ENCODE peak calls at places on chromosomes 4 and X, in five cellular contexts. Y is B cell, D is tibial artery, I is foreskin fibroblast, P is ovary. C is an unnamed sample.

GRCh38 chrX:15384304-15384703 is at the start of gene VEGFD:
- DNase-seq in D (no peak), I (peak; percentile 79), P (no peak), Y (no peak), C (peak; percentile 70)

GRCh38 chrX:120090208-120090607 is 12.7 kb upstream of the RHOXF2B start:
- DNase-seq in D (no peak), Y (no peak), I (peak; percentile 1), P (no peak), C (no peak)

GRCh38 chr4:4456351-4456750 is 69.4 kb downstream of the NSG1 start:
- DNase-seq in Y (no peak), D (no peak), I (no peak), P (no peak), C (peak; percentile 48)

GRCh38 chr4:7313361-7313811 is 121.0 kb downstream of the SORCS2 start:
- DNase-seq in I (no peak), P (peak; percentile 62), Y (no peak), D (no peak), C (no peak)

GRCh38 chr4:55765070-55765469 is 54.5 kb upstream of the EXOC1L start:
- DNase-seq in Y (no peak), I (no peak), D (no peak), P (no peak), C (no peak)

GRCh38 chrX:119618439-119618838 is 12.2 kb upstream of the NKRF start:
- DNase-seq in Y (peak; percentile 74), I (no peak), D (no peak), P (no peak), C (no peak)

GRCh38 chr4:3255611-3256186 is 6.7 kb downstream of the MSANTD1 start:
- DNase-seq in D (peak; percentile 61), P (peak; percentile 17), I (no peak), Y (no peak), C (no peak)

GRCh38 chr4:17189322-17189721 is 290.9 kb upstream of the LDB2 start:
- DNase-seq in D (no peak), P (no peak), Y (no peak), I (peak; percentile 87), C (no peak)

GRCh38 chr4:122798101-122798500 is 28.5 kb upstream of the FGF2 start:
- DNase-seq in Y (no peak), D (no peak), I (peak; percentile 97), P (peak; percentile 64), C (peak; percentile 90)

DNA sequence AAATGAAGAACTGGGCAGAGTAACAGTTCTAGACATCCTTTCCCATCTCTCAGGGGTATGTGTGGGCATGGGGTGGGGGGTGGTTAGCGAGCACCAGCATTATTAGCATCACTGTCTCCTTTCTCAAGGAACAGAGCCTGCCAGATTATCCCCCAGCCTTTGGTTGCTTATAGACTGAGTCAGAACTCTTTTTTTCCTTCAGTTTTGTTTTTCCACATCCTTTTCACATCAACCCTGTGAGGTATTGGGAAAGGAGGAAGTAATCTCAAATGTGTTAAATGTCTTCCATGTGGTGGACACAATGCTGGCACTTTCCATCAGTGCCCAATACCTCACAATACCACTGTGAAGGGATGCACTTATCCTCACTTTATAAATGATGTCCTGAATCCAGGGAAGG is 3.1 kb upstream of the FGF16 start:
- DNase-seq in P (no peak), D (no peak), I (peak; percentile 23), Y (no peak), C (no peak)
- TF ChIP-seq CTCF in P (no peak), D (no peak), I (no peak), Y (no peak), C (no peak)

GRCh38 chrX:148381603-148382002 is 118.8 kb upstream of the AFF2 start:
- DNase-seq in P (no peak), Y (peak; percentile 12), I (no peak), D (no peak), C (no peak)

GRCh38 chrX:148380614-148381561 is 119.5 kb upstream of the AFF2 start:
- DNase-seq in D (no peak), Y (peak; percentile 60), I (no peak), P (no peak), C (peak; percentile 50)

GRCh38 chrX:148385471-148385870 is 114.9 kb upstream of the AFF2 start:
- DNase-seq in I (no peak), Y (no peak), P (no peak), D (no peak), C (no peak)

GRCh38 chrX:148380107-148380506 is 120.3 kb upstream of the AFF2 start:
- DNase-seq in Y (peak; percentile 7), D (no peak), I (no peak), P (no peak), C (no peak)

GRCh38 chrX:148382983-148383382 is 117.4 kb upstream of the AFF2 start:
- DNase-seq in D (no peak), Y (no peak), I (no peak), P (no peak), C (no peak)
- TF ChIP-seq CTCF in D (no peak), Y (no peak), I (no peak), P (no peak), C (no peak)

GRCh38 chr4:143203577-143203976 is 18.9 kb downstream of the USP38 start:
- DNase-seq in Y (no peak), P (no peak), D (no peak), I (no peak), C (no peak)

GRCh38 chr4:143199503-143199902 is 14.8 kb downstream of the USP38 start:
- DNase-seq in P (no peak), Y (no peak), I (no peak), D (no peak), C (no peak)

GRCh38 chr4:143207555-143207954 is 22.8 kb downstream of the USP38 start:
- DNase-seq in D (no peak), Y (no peak), P (no peak), I (peak; percentile 23), C (peak; percentile 40)

GRCh38 chr4:143202824-143203223 is 18.1 kb downstream of the USP38 start:
- DNase-seq in P (no peak), D (no peak), Y (no peak), I (peak; percentile 28), C (peak; percentile 22)
- TF ChIP-seq CTCF in P (no peak), D (peak; percentile 26), Y (no peak), I (peak; percentile 10), C (peak; percentile 33)

DNA sequence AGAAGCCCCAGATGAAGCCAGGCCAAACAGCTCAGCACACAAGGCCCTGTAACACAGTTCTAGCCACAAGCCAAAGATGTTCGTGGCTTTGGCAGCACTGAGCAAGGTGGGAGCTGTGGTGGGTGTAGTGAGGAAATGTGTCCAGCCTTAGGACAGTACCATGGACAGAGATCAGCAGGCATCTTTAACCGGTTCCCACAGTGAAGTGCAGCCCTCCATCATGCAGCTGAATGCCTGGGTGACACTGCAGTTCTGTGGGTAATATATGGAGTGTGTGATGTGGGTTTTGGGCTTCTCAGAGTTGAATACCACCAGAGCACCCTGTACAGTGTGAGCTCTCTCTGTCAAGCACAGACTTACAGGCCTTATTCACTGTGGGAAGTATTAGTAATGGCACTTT is 6.0 kb upstream of the NEXMIF start:
- DNase-seq in P (no peak), Y (no peak), I (no peak), D (no peak), C (peak; percentile 1)
- TF ChIP-seq CTCF in P (no peak), Y (no peak), I (no peak), D (no peak), C (no peak)

GRCh38 chrX:57821703-57822375 is 88.4 kb downstream of the ZXDA start:
- DNase-seq in Y (peak; percentile 66), P (peak; percentile 16), I (peak; percentile 57), D (no peak), C (peak; percentile 73)

GRCh38 chrX:57822398-57822797 is 87.9 kb downstream of the ZXDA start:
- DNase-seq in I (no peak), Y (no peak), P (no peak), D (no peak), C (no peak)

DNA sequence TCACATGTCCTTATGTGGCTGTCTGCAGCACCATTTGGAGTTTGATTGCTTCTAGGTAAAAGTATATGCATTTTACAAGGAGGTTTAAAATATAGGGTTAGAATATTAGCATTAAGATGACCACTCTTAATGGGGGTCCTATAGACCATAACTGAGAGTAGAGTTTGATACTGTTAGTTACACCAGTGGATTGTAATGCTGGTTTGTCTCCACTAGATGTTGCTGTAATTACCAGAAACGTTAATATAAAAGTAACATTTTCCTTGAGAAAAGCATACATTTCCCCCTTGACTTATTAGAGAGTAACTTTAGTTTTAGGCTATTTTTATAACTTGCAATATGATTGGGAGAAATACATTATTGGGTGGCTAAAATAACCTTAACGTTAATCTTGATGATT is 93.0 kb downstream of the ZXDA start:
- DNase-seq in Y (no peak), I (peak; percentile 1), D (no peak), P (no peak), C (peak; percentile 9)
- TF ChIP-seq CTCF in Y (peak; percentile 27), I (peak; percentile 26), D (no peak), P (no peak), C (peak; percentile 37)